ENCODE peak calls at places on chromosomes 11 and 22, in six cellular contexts. One of them, this sample, is unnamed.

GRCh38 chr11:129731316-129731715 is 84.3 kb upstream of the TMEM45B start:
- DNase-seq in lower lobe of right lung: no peak
- DNase-seq in cardiac fibroblast: no peak
- DNase-seq in fibroblast of villous mesenchyme: no peak
- DNase-seq in LNCaP clone FGC: no peak
- DNase-seq in foreskin fibroblast: no peak
- DNase-seq in this sample: no peak

GRCh38 chr22:42793848-42794405 is 63.1 kb downstream of the ARFGAP3 start:
- DNase-seq in fibroblast of villous mesenchyme: no peak
- DNase-seq in cardiac fibroblast: no peak
- DNase-seq in lower lobe of right lung: no peak
- DNase-seq in LNCaP clone FGC: no peak
- DNase-seq in foreskin fibroblast: no peak
- DNase-seq in this sample: no peak

GRCh38 chr22:38866399-38867123 is 5.5 kb downstream of the CBX6 start:
- DNase-seq in foreskin fibroblast: no peak
- DNase-seq in LNCaP clone FGC: no peak
- DNase-seq in cardiac fibroblast: no peak
- DNase-seq in lower lobe of right lung: peak
- DNase-seq in fibroblast of villous mesenchyme: no peak
- DNase-seq in this sample: no peak

GRCh38 chr11:93939084-93939780 is 81.9 kb upstream of the HEPHL1 start:
- DNase-seq in cardiac fibroblast: peak
- DNase-seq in lower lobe of right lung: no peak
- DNase-seq in foreskin fibroblast: peak
- DNase-seq in LNCaP clone FGC: no peak
- DNase-seq in fibroblast of villous mesenchyme: peak
- DNase-seq in this sample: peak

GRCh38 chr22:32535531-32536190 is 61.0 kb downstream of the FBXO7 start:
- DNase-seq in lower lobe of right lung: no peak
- DNase-seq in fibroblast of villous mesenchyme: no peak
- DNase-seq in cardiac fibroblast: no peak
- DNase-seq in foreskin fibroblast: no peak
- DNase-seq in LNCaP clone FGC: no peak
- DNase-seq in this sample: no peak

GRCh38 chr22:45774016-45774670 is 102.5 kb downstream of the ATXN10 start:
- DNase-seq in fibroblast of villous mesenchyme: peak
- DNase-seq in cardiac fibroblast: no peak
- DNase-seq in lower lobe of right lung: no peak
- DNase-seq in LNCaP clone FGC: no peak
- DNase-seq in foreskin fibroblast: no peak
- DNase-seq in this sample: no peak

GRCh38 chr11:122910775-122911174 is 28.2 kb downstream of the JHY start:
- DNase-seq in cardiac fibroblast: peak
- DNase-seq in fibroblast of villous mesenchyme: peak
- DNase-seq in foreskin fibroblast: peak
- DNase-seq in LNCaP clone FGC: peak
- DNase-seq in lower lobe of right lung: no peak
- DNase-seq in this sample: peak

GRCh38 chr11:58629857-58630256 is 7.4 kb downstream of the CNTF start:
- DNase-seq in lower lobe of right lung: no peak
- DNase-seq in cardiac fibroblast: peak
- DNase-seq in LNCaP clone FGC: no peak
- DNase-seq in fibroblast of villous mesenchyme: peak
- DNase-seq in foreskin fibroblast: peak
- DNase-seq in this sample: peak

GRCh38 chr22:49657275-49657973 is 170.2 kb downstream of the BRD1 start:
- DNase-seq in foreskin fibroblast: no peak
- DNase-seq in fibroblast of villous mesenchyme: no peak
- DNase-seq in cardiac fibroblast: no peak
- DNase-seq in LNCaP clone FGC: no peak
- DNase-seq in lower lobe of right lung: peak
- DNase-seq in this sample: no peak

GRCh38 chr11:66465371-66466224 is 1.1 kb upstream of the PELI3 start:
- DNase-seq in fibroblast of villous mesenchyme: no peak
- DNase-seq in lower lobe of right lung: no peak
- DNase-seq in LNCaP clone FGC: no peak
- DNase-seq in cardiac fibroblast: no peak
- DNase-seq in foreskin fibroblast: no peak
- DNase-seq in this sample: no peak

GRCh38 chr22:29165336-29166060 is 40.2 kb upstream of the EMID1 start:
- DNase-seq in lower lobe of right lung: no peak
- DNase-seq in cardiac fibroblast: no peak
- DNase-seq in foreskin fibroblast: no peak
- DNase-seq in LNCaP clone FGC: no peak
- DNase-seq in fibroblast of villous mesenchyme: no peak
- DNase-seq in this sample: no peak

GRCh38 chr11:83918471-83918870 is 632.3 kb upstream of the CCDC90B start:
- DNase-seq in LNCaP clone FGC: no peak
- DNase-seq in lower lobe of right lung: no peak
- DNase-seq in foreskin fibroblast: no peak
- DNase-seq in fibroblast of villous mesenchyme: no peak
- DNase-seq in cardiac fibroblast: no peak
- DNase-seq in this sample: peak

GRCh38 chr22:49576241-49577141 is 251.2 kb downstream of the BRD1 start:
- DNase-seq in foreskin fibroblast: no peak
- DNase-seq in lower lobe of right lung: no peak
- DNase-seq in fibroblast of villous mesenchyme: no peak
- DNase-seq in cardiac fibroblast: no peak
- DNase-seq in LNCaP clone FGC: peak
- DNase-seq in this sample: no peak

GRCh38 chr11:44789466-44789865 is 62.7 kb downstream of the TSPAN18 start:
- DNase-seq in fibroblast of villous mesenchyme: no peak
- DNase-seq in LNCaP clone FGC: no peak
- DNase-seq in lower lobe of right lung: no peak
- DNase-seq in foreskin fibroblast: no peak
- DNase-seq in cardiac fibroblast: no peak
- DNase-seq in this sample: no peak

GRCh38 chr11:120334894-120335462 is 1.2 kb upstream of the ARHGEF12 start:
- DNase-seq in lower lobe of right lung: no peak
- DNase-seq in cardiac fibroblast: peak
- DNase-seq in LNCaP clone FGC: peak
- DNase-seq in foreskin fibroblast: peak
- DNase-seq in fibroblast of villous mesenchyme: peak
- DNase-seq in this sample: peak
- H3K4me3 ChIP-seq in lower lobe of right lung: peak
- H3K4me3 ChIP-seq in cardiac fibroblast: peak
- H3K4me3 ChIP-seq in LNCaP clone FGC: peak
- H3K4me3 ChIP-seq in foreskin fibroblast: peak
- H3K4me3 ChIP-seq in fibroblast of villous mesenchyme: peak
- H3K4me3 ChIP-seq in this sample: peak

DNA sequence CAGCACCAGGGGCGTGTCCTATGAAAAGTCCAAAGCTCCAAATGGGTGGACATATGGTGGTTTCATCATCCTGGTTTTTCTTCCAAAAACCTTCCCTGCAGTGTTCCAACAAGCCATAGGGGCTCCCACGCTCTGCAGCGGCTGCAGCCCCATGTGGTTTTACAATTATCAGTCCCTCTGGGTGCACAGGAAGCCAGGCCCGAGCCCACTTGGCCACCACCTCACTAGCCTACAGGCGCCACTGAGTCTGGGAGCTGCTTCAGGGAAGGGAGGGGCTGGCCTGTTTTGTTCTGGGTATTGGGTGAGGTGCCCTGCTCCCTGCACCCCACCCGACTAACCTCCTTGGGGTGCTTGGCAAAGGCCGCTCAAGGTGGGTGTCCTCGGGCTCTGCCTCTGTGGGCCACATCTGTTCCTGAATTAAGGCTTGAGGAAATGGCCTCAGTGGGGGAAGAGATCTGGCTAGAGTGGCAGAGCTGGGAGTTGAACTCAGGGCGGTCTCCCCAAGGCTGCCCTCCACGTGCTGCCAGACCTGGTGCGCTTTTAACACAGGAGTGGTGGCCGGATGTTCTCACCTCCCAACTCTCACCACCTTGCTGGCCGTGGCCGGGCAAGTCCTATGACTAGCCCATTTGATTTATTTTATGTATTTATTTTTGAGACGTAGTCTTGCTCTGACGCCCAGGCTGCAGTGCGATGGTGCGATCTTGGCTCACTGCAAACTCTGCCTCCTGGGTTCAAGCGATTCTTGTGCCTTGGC is 5.3 kb upstream of the CDC42BPG start:
- DNase-seq in lower lobe of right lung: no peak
- DNase-seq in fibroblast of villous mesenchyme: peak
- DNase-seq in cardiac fibroblast: peak
- DNase-seq in LNCaP clone FGC: no peak
- DNase-seq in foreskin fibroblast: peak
- DNase-seq in this sample: peak
- TF ChIP-seq CTCF in lower lobe of right lung: no peak
- TF ChIP-seq CTCF in fibroblast of villous mesenchyme: peak
- TF ChIP-seq CTCF in cardiac fibroblast: no peak
- TF ChIP-seq CTCF in LNCaP clone FGC: no peak
- TF ChIP-seq CTCF in foreskin fibroblast: no peak
- TF ChIP-seq CTCF in this sample: no peak

GRCh38 chr11:16925495-16926065 is 88.6 kb downstream of the PLEKHA7 start:
- DNase-seq in fibroblast of villous mesenchyme: peak
- DNase-seq in cardiac fibroblast: peak
- DNase-seq in foreskin fibroblast: peak
- DNase-seq in lower lobe of right lung: peak
- DNase-seq in LNCaP clone FGC: no peak
- DNase-seq in this sample: no peak
- H3K4me3 ChIP-seq in fibroblast of villous mesenchyme: peak
- H3K4me3 ChIP-seq in cardiac fibroblast: peak
- H3K4me3 ChIP-seq in foreskin fibroblast: no peak
- H3K4me3 ChIP-seq in lower lobe of right lung: peak
- H3K4me3 ChIP-seq in LNCaP clone FGC: peak
- H3K4me3 ChIP-seq in this sample: peak

DNA sequence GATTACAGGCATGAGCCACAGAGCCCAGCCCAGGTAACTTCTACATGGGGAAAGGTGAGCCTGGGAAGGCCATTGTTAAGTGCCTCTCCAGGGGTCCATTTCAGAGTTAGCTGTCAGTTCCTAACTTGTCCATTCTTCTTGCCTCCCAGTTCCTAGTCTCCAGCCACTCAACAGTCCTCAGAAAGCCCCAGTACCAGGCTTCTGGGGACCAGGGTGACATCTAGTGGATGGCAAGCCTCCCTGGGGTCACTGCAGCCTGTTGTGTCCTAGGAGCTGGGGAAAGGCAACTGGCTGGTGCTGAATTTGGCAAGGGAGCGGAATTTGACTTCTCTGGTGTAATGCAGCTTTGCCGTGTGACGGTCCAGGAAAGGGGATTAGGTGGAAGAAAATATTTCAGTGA is 2.1 kb downstream of the LGALS12 start:
- DNase-seq in cardiac fibroblast: peak
- DNase-seq in fibroblast of villous mesenchyme: peak
- DNase-seq in lower lobe of right lung: no peak
- DNase-seq in foreskin fibroblast: peak
- DNase-seq in LNCaP clone FGC: no peak
- DNase-seq in this sample: peak
- TF ChIP-seq CTCF in cardiac fibroblast: no peak
- TF ChIP-seq CTCF in fibroblast of villous mesenchyme: peak
- TF ChIP-seq CTCF in lower lobe of right lung: peak
- TF ChIP-seq CTCF in foreskin fibroblast: peak
- TF ChIP-seq CTCF in LNCaP clone FGC: peak
- TF ChIP-seq CTCF in this sample: no peak

GRCh38 chr11:11621881-11622706 is at the start of gene GALNT18:
- DNase-seq in fibroblast of villous mesenchyme: peak
- DNase-seq in cardiac fibroblast: peak
- DNase-seq in LNCaP clone FGC: peak
- DNase-seq in lower lobe of right lung: peak
- DNase-seq in foreskin fibroblast: peak
- DNase-seq in this sample: peak
- H3K4me3 ChIP-seq in fibroblast of villous mesenchyme: peak
- H3K4me3 ChIP-seq in cardiac fibroblast: peak
- H3K4me3 ChIP-seq in LNCaP clone FGC: peak
- H3K4me3 ChIP-seq in lower lobe of right lung: peak
- H3K4me3 ChIP-seq in foreskin fibroblast: peak
- H3K4me3 ChIP-seq in this sample: peak